ENCODE peak calls at places on chromosomes 3 and 15, in five cellular contexts. K is KBM-7; A is stimulated activated CD4-positive, alpha-beta T cell treated with anti-CD3 and anti-CD28 coated beads, Interleukin-15, amount 100 ng/mL, for 24 hours; L is SJSA1; E is iris pigment epithelial cell. F is an unnamed sample.

GRCh38 chr3:94062513-94063404 is at the start of the genes DHFR2 and NSUN3:
- DNase-seq in A (peak), K (peak), E (peak), L (peak), F (peak)

GRCh38 chr3:4710191-4710590 is 217.0 kb downstream of the ITPR1 start:
- DNase-seq in K (no peak), L (no peak), E (no peak), A (no peak), F (no peak)

GRCh38 chr3:184186184-184186901 is at the start of gene ABCF3:
- DNase-seq in A (no peak), K (no peak), L (no peak), E (peak), F (peak)

GRCh38 chr3:20060924-20061323 is 20.7 kb downstream of the KAT2B start:
- DNase-seq in L (no peak), A (peak), E (peak), K (peak), F (peak)

GRCh38 chr3:194224536-194224935 is 88.6 kb downstream of the HES1 start:
- DNase-seq in K (no peak), A (no peak), L (no peak), E (no peak), F (no peak)

GRCh38 chr15:66542896-66543295 is 22.9 kb downstream of the LCTL start:
- DNase-seq in L (no peak), K (no peak), A (no peak), E (no peak), F (no peak)

GRCh38 chr15:81747026-81747425 is 298.8 kb downstream of the MEX3B start:
- DNase-seq in A (no peak), L (no peak), E (no peak), K (no peak), F (no peak)

GRCh38 chr3:115072265-115073008 is 74.7 kb downstream of the ZBTB20 start:
- DNase-seq in K (no peak), E (peak), A (no peak), L (no peak), F (peak)

GRCh38 chr3:64489361-64490044 is 198.3 kb downstream of the ADAMTS9 start:
- DNase-seq in E (no peak), L (no peak), K (no peak), A (peak), F (no peak)

GRCh38 chr3:183098538-183099025 is 714 bp downstream of the MCCC1 start:
- DNase-seq in K (no peak), A (no peak), E (peak), L (no peak), F (peak)

GRCh38 chr15:81117136-81117535 is 16.9 kb upstream of the CFAP161 start:
- DNase-seq in E (peak), A (no peak), K (no peak), L (no peak), F (peak)

GRCh38 chr3:127692501-127693335 is 20.0 kb downstream of the ABTB1 start:
- DNase-seq in E (no peak), K (no peak), L (no peak), A (no peak), F (no peak)

GRCh38 chr15:67296188-67296587 is 41.6 kb downstream of the IQCH start:
- DNase-seq in A (no peak), E (peak), K (no peak), L (no peak), F (no peak)

GRCh38 chr3:458614-459375 is 262.2 kb downstream of the CHL1 start:
- DNase-seq in K (no peak), E (no peak), L (no peak), A (no peak), F (no peak)

GRCh38 chr3:60142009-60142408 is 1092.2 kb upstream of the CFAP20DC start:
- DNase-seq in K (no peak), A (no peak), E (no peak), L (no peak), F (no peak)

GRCh38 chr3:186237915-186238314 is 124.1 kb downstream of the DGKG start:
- DNase-seq in E (no peak), K (no peak), A (no peak), L (no peak), F (no peak)

GRCh38 chr3:94626599-94626998 is 563.7 kb downstream of the NSUN3 start:
- DNase-seq in L (no peak), K (no peak), A (no peak), E (no peak), F (no peak)

GRCh38 chr3:40574661-40575060 is 49.9 kb downstream of the ZNF621 start:
- DNase-seq in A (no peak), L (no peak), E (no peak), K (no peak), F (peak)

GRCh38 chr3:197260491-197261163 is 37.8 kb downstream of the DLG1 start:
- DNase-seq in E (no peak), L (no peak), K (no peak), A (no peak), F (no peak)

GRCh38 chr15:99566157-99566900 is 545 bp downstream of the MEF2A start:
- DNase-seq in A (peak), E (peak), L (no peak), K (peak), F (no peak)

GRCh38 chr3:100032262-100032661 is 82.0 kb downstream of the FILIP1L start:
- DNase-seq in E (peak), K (no peak), A (no peak), L (no peak), F (peak)

GRCh38 chr3:132625613-132626012 is 28.5 kb downstream of the ACKR4 start:
- DNase-seq in E (no peak), L (no peak), K (no peak), A (no peak), F (no peak)

GRCh38 chr3:126212629-126213375 is 32.4 kb upstream of the ALDH1L1 start:
- DNase-seq in A (peak), K (peak), E (peak), L (no peak), F (peak)

GRCh38 chr15:73712107-73712506 is 27.9 kb downstream of the CD276 start:
- DNase-seq in E (peak), L (no peak), K (no peak), A (no peak), F (no peak)